ENCODE peak calls at places on chromosomes 13 and 19, in four cellular contexts. Y is HAP-1; J is activated T-cell treated with anti-CD3 and anti-CD28 coated beads, Interleukin-2, amount 50 U/mL, for 4 hours; M is activated B cell treated with CpG ODN at 0.5 μM for 24 hours. K is an unnamed sample.

GRCh38 chr19:50639121-50640112 is at the start of gene SYT3:
- DNase-seq in J (peak; percentile 24), M (peak; percentile 21), Y (peak; percentile 78), K (no peak)

GRCh38 chr19:18397242-18398202 is at the start of gene LRRC25:
- DNase-seq in M (peak; percentile 52), Y (peak; percentile 71), J (no peak), K (peak; percentile 23)

GRCh38 chr19:35375505-35376307 is 4.8 kb downstream of the GPR42 start:
- DNase-seq in M (no peak), J (no peak), Y (no peak), K (no peak)

GRCh38 chr13:43232866-43233265 is 209.5 kb downstream of the DNAJC15 start:
- DNase-seq in J (no peak), Y (no peak), M (no peak), K (no peak)

GRCh38 chr13:105139380-105140285 is 1395.8 kb downstream of the EFNB2 start:
- DNase-seq in J (peak; percentile 38), M (peak; percentile 26), Y (peak; percentile 32), K (no peak)

GRCh38 chr19:50837300-50837699 is 3.9 kb upstream of the KLK15 start:
- DNase-seq in J (no peak), Y (no peak), M (no peak), K (no peak)

GRCh38 chr19:7083076-7083956 is 13.8 kb downstream of the ZNF557 start:
- DNase-seq in Y (no peak), J (no peak), M (no peak), K (no peak)

GRCh38 chr19:27529158-27529557 is 1683.8 kb downstream of the UQCRFS1 start:
- DNase-seq in M (no peak), J (no peak), Y (no peak), K (no peak)

GRCh38 chr19:45804140-45804958 is 10.8 kb downstream of the RSPH6A start:
- DNase-seq in Y (no peak), M (no peak), J (no peak), K (no peak)

GRCh38 chr19:15640294-15640903 is at the start of gene CYP4F3:
- DNase-seq in M (no peak), Y (peak; percentile 48), J (no peak), K (no peak)

GRCh38 chr19:12052571-12053169 is at the start of gene ZNF878:
- DNase-seq in Y (peak; percentile 48), M (peak; percentile 48), J (peak; percentile 10), K (peak; percentile 98)

GRCh38 chr13:51912091-51912490 is 50.3 kb downstream of the CCDC70 start:
- DNase-seq in J (no peak), M (no peak), Y (peak; percentile 23), K (no peak)

GRCh38 chr13:25455146-25455545 is 83.4 kb downstream of the ATP8A2 start:
- DNase-seq in M (no peak), Y (no peak), J (no peak), K (no peak)

GRCh38 chr13:40468227-40468838 is 198.1 kb downstream of the FOXO1 start:
- DNase-seq in Y (no peak), M (no peak), J (no peak), K (no peak)